ENCODE peak calls at places on chromosome 2, in five cellular contexts. W, Q, R, S and Z are unnamed samples.

GRCh38 chr2:165079432-165079831 is 124.1 kb upstream of the SLC38A11 start:
- DNase-seq in W (no peak), Q (no peak), R (no peak), S (no peak), Z (no peak)

GRCh38 chr2:39871291-39871761 is 92.3 kb upstream of the THUMPD2 start:
- DNase-seq in W (peak), Q (peak), R (peak), S (no peak), Z (peak)

GRCh38 chr2:234243871-234244565 is 193.5 kb downstream of the SPP2 start:
- DNase-seq in W (no peak), Q (no peak), R (peak), S (no peak), Z (no peak)

GRCh38 chr2:219243291-219243761 is 1.9 kb downstream of the GLB1L start:
- DNase-seq in W (no peak), Q (no peak), R (no peak), S (no peak), Z (no peak)

GRCh38 chr2:162390801-162391200 is 46.9 kb downstream of the GCA start:
- DNase-seq in W (no peak), Q (no peak), R (no peak), S (no peak), Z (no peak)

GRCh38 chr2:127810156-127810636 is 775 bp downstream of the WDR33 start:
- DNase-seq in W (no peak), Q (peak), R (peak), S (no peak), Z (peak)

GRCh38 chr2:12486205-12487118 is 230.3 kb upstream of the TRIB2 start:
- DNase-seq in W (peak), Q (no peak), R (peak), S (no peak), Z (peak)

GRCh38 chr2:196059491-196059960 is 9.1 kb downstream of the DNAH7 start:
- DNase-seq in W (peak), Q (no peak), R (no peak), S (no peak), Z (no peak)

GRCh38 chr2:29557268-29557667 is 364.1 kb downstream of the ALK start:
- DNase-seq in W (no peak), Q (no peak), R (no peak), S (no peak), Z (no peak)

GRCh38 chr2:192126912-192127311 is 67.8 kb downstream of the TMEFF2 start:
- DNase-seq in W (no peak), Q (no peak), R (peak), S (no peak), Z (no peak)

GRCh38 chr2:230634146-230634545 is 78.5 kb upstream of the CAB39 start:
- DNase-seq in W (no peak), Q (no peak), R (no peak), S (no peak), Z (no peak)

GRCh38 chr2:138742446-138743057 is 37.6 kb downstream of the NXPH2 start:
- DNase-seq in W (no peak), Q (peak), R (no peak), S (no peak), Z (no peak)

GRCh38 chr2:168254158-168254935 is 7.0 kb upstream of the STK39 start:
- DNase-seq in W (no peak), Q (peak), R (peak), S (no peak), Z (no peak)

GRCh38 chr2:80380767-80381166 is 76.2 kb upstream of the LRRTM1 start:
- DNase-seq in W (no peak), Q (no peak), R (no peak), S (no peak), Z (no peak)

GRCh38 chr2:241208058-241208457 is 19.6 kb downstream of the ANO7 start:
- DNase-seq in W (no peak), Q (no peak), R (no peak), S (no peak), Z (no peak)

DNA sequence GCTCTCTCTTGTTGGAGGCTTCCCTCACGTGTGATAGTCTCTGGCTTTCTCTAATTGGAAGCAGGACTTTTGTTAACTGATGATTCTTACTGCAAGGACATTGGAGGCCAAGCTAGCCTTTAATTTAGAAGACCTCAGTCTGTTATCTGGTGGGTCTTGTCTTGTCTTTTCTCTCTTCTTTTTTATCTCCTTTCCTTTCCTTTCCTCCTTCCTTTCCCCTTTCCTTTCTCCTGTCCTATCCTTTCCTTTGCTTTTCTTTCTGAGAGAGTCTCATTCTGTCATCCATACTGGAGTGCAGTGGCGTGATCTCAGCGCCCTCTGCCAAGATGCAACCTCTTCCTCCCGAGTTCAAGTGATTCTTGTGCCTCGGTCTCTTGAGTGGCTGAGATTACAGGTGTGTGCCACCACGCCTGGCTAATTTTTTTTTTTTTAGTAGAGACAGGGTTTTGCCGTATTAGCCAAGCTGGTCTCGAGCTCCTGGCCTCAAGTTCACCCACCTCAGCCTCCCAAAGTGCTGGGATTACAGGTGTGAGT is 18.1 kb downstream of the CCNYL1 start:
- DNase-seq in W (no peak), Q (no peak), R (no peak), S (no peak), Z (no peak)
- H3K27ac ChIP-seq in W (no peak), Q (no peak), R (no peak), S (no peak), Z (no peak)

GRCh38 chr2:21306235-21306634 is 182.5 kb downstream of the TDRD15 start:
- DNase-seq in W (no peak), Q (no peak), R (no peak), S (no peak), Z (no peak)

GRCh38 chr2:21307037-21307436 is 183.3 kb downstream of the TDRD15 start:
- DNase-seq in W (no peak), Q (no peak), R (no peak), S (no peak), Z (no peak)

GRCh38 chr2:21305581-21305980 is 181.8 kb downstream of the TDRD15 start:
- DNase-seq in W (no peak), Q (no peak), R (no peak), S (no peak), Z (no peak)

GRCh38 chr2:21301871-21302433 is 178.2 kb downstream of the TDRD15 start:
- DNase-seq in W (no peak), Q (no peak), R (no peak), S (no peak), Z (no peak)

GRCh38 chr2:21303876-21304275 is 180.1 kb downstream of the TDRD15 start:
- DNase-seq in W (no peak), Q (no peak), R (no peak), S (no peak), Z (no peak)
- H3K27ac ChIP-seq in W (no peak), Q (no peak), R (no peak), S (no peak), Z (no peak)

GRCh38 chr2:120251863-120252206 is 817 bp upstream of the RALB start:
- DNase-seq in W (no peak), Q (no peak), R (no peak), S (no peak), Z (no peak)
- H3K27ac ChIP-seq in W (no peak), Q (no peak), R (no peak), S (no peak), Z (no peak)

DNA sequence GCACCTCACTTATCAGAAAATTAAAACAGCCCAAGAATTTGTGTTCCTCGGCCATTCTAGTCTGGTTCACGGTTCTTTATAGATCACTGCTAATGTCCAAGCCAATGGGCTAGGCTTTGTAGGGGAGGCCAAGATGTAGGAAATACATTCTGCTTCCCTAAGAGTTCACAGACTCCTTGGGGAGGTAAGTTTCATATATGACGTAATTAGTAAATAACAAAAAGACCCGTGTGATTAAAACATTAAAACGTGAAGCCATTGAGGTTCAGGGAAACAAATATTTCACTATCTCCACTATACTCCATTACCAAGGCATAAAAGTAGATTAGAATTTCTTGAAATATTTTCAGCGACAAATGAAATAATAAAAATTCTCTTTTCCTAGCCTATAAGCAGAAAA is 272.5 kb upstream of the KLHL29 start:
- DNase-seq in W (no peak), Q (no peak), R (no peak), S (no peak), Z (no peak)
- H3K27ac ChIP-seq in W (no peak), Q (no peak), R (no peak), S (no peak), Z (no peak)

GRCh38 chr2:233208382-233209116 is 42.9 kb upstream of the ATG16L1 start:
- DNase-seq in W (no peak), Q (peak), R (peak), S (no peak), Z (no peak)

GRCh38 chr2:233209117-233209977 is 42.1 kb upstream of the ATG16L1 start:
- DNase-seq in W (no peak), Q (peak), R (peak), S (no peak), Z (peak)

GRCh38 chr2:233213011-233213410 is 38.5 kb upstream of the ATG16L1 start:
- DNase-seq in W (peak), Q (no peak), R (no peak), S (no peak), Z (peak)

GRCh38 chr2:233210843-233211600 is 40.5 kb upstream of the ATG16L1 start:
- DNase-seq in W (peak), Q (peak), R (peak), S (peak), Z (peak)

GRCh38 chr2:233209978-233210680 is 41.3 kb upstream of the ATG16L1 start:
- DNase-seq in W (no peak), Q (no peak), R (peak), S (no peak), Z (no peak)
- H3K27ac ChIP-seq in W (no peak), Q (no peak), R (peak), S (no peak), Z (no peak)